ENCODE peak calls at places on chromosomes 11 and 22, in nine cellular contexts. B, G, Y, A, U, M, J, X and S are unnamed samples.

GRCh38 chr11:44939673-44940072 is 11.0 kb downstream of the TP53I11 start:
- DNase-seq in J (no peak), B (no peak), G (peak; percentile 38), A (no peak), M (no peak), U (no peak), X (no peak), Y (peak; percentile 51), S (no peak)

GRCh38 chr11:72652871-72653615 is 21.2 kb downstream of the PDE2A start:
- DNase-seq in X (no peak), G (no peak), A (no peak), J (no peak), U (no peak), Y (no peak), M (no peak), B (no peak), S (no peak)

GRCh38 chr11:76659672-76660532 is 10.6 kb downstream of the LRRC32 start:
- DNase-seq in M (no peak), J (no peak), B (no peak), A (no peak), G (no peak), Y (no peak), X (no peak), U (no peak), S (no peak)

GRCh38 chr11:69899957-69900821 is 81.0 kb upstream of the FGF3 start:
- DNase-seq in B (no peak), G (no peak), Y (no peak), J (no peak), U (peak; percentile 67), M (no peak), A (no peak), X (no peak), S (no peak)

GRCh38 chr11:1497600-1497999 is 11.0 kb upstream of the MOB2 start:
- DNase-seq in J (no peak), X (no peak), M (no peak), A (no peak), U (peak; percentile 22), Y (no peak), B (no peak), G (no peak), S (no peak)

GRCh38 chr11:23988381-23989006 is 508.4 kb upstream of the LUZP2 start:
- DNase-seq in B (peak; percentile 68), G (no peak), J (no peak), Y (peak; percentile 17), U (no peak), X (no peak), M (peak; percentile 66), A (no peak), S (peak; percentile 27)

GRCh38 chr22:22103078-22103593 is 120.5 kb upstream of the TOP3B start:
- DNase-seq in G (peak; percentile 51), B (no peak), Y (peak; percentile 26), J (no peak), A (no peak), M (no peak), X (peak; percentile 11), U (no peak), S (no peak)

GRCh38 chr11:27571151-27571840 is 64.7 kb upstream of the LIN7C start:
- DNase-seq in U (no peak), B (peak; percentile 79), J (no peak), Y (peak; percentile 26), A (no peak), X (no peak), M (peak; percentile 75), G (no peak), S (peak; percentile 39)

GRCh38 chr22:37321288-37321687 is 39.0 kb downstream of the CYTH4 start:
- DNase-seq in J (no peak), A (peak; percentile 72), B (peak; percentile 41), Y (peak; percentile 22), X (no peak), U (no peak), G (no peak), M (no peak), S (peak; percentile 56)

GRCh38 chr11:43738600-43739409 is 58.3 kb downstream of the HSD17B12 start:
- DNase-seq in Y (peak; percentile 84), J (no peak), X (no peak), B (peak; percentile 94), M (peak; percentile 65), A (peak; percentile 70), U (no peak), G (peak; percentile 36), S (peak; percentile 76)

GRCh38 chr11:45354976-45355705 is 69.0 kb upstream of the SYT13 start:
- DNase-seq in U (peak; percentile 90), X (peak; percentile 48), Y (peak; percentile 39), B (peak; percentile 72), G (peak; percentile 85), A (peak; percentile 10), M (no peak), J (no peak), S (peak; percentile 75)

GRCh38 chr11:29527391-29527936 is 489.4 kb downstream of the KCNA4 start:
- DNase-seq in U (no peak), J (peak; percentile 99), Y (peak; percentile 69), B (peak; percentile 36), G (peak; percentile 9), X (peak; percentile 4), M (peak; percentile 4), A (peak; percentile 97), S (peak; percentile 14)

GRCh38 chr11:128476031-128476430 is 111.3 kb downstream of the ETS1 start:
- DNase-seq in J (no peak), A (no peak), B (no peak), M (no peak), X (no peak), U (no peak), G (no peak), Y (no peak), S (no peak)

GRCh38 chr11:128476729-128477128 is 110.6 kb downstream of the ETS1 start:
- DNase-seq in A (no peak), B (no peak), J (no peak), M (no peak), G (no peak), U (no peak), Y (no peak), X (no peak), S (no peak)

GRCh38 chr11:128477811-128478210 is 109.5 kb downstream of the ETS1 start:
- DNase-seq in J (no peak), U (no peak), G (no peak), A (no peak), B (no peak), X (no peak), M (no peak), Y (no peak), S (no peak)

GRCh38 chr11:128480066-128480465 is 107.3 kb downstream of the ETS1 start:
- DNase-seq in A (no peak), Y (no peak), U (peak; percentile 66), G (no peak), J (no peak), B (no peak), X (no peak), M (no peak), S (no peak)

GRCh38 chr11:128478305-128478704 is 109.1 kb downstream of the ETS1 start:
- DNase-seq in Y (no peak), X (no peak), B (no peak), M (no peak), U (no peak), A (no peak), J (no peak), G (no peak), S (no peak)
- H3K4me3 ChIP-seq in Y (no peak overlapping the region), X (no peak overlapping the region), B (no peak overlapping the region), M (no peak overlapping the region), U (no peak overlapping the region), A (no peak overlapping the region), J (no peak overlapping the region), G (no peak overlapping the region), S (no peak overlapping the region)

GRCh38 chr11:15551897-15552851 is 437.5 kb downstream of the INSC start:
- DNase-seq in M (no peak), Y (no peak), U (no peak), A (no peak), B (no peak), X (no peak), G (no peak), J (no peak), S (no peak)
- H3K4me3 ChIP-seq in M (no peak overlapping the region), Y (no peak overlapping the region), U (no peak overlapping the region), A (no peak overlapping the region), B (no peak overlapping the region), X (no peak overlapping the region), G (no peak overlapping the region), J (no peak overlapping the region), S (no peak overlapping the region)

GRCh38 chr11:128687321-128687720 is 6.6 kb upstream of the FLI1 start:
- DNase-seq in A (peak; percentile 48), Y (peak; percentile 59), M (no peak), U (peak; percentile 78), B (no peak), G (no peak), J (no peak), X (no peak), S (peak; percentile 28)
- H3K4me3 ChIP-seq in A (peak overlapping the region; percentile 41), Y (peak overlapping the region; percentile 64), M (peak overlapping the region; percentile 53), U (peak overlapping the region; percentile 37), B (peak overlapping the region; percentile 70), G (no peak overlapping the region), J (no peak overlapping the region), X (no peak overlapping the region), S (peak overlapping the region; percentile 49)

DNA sequence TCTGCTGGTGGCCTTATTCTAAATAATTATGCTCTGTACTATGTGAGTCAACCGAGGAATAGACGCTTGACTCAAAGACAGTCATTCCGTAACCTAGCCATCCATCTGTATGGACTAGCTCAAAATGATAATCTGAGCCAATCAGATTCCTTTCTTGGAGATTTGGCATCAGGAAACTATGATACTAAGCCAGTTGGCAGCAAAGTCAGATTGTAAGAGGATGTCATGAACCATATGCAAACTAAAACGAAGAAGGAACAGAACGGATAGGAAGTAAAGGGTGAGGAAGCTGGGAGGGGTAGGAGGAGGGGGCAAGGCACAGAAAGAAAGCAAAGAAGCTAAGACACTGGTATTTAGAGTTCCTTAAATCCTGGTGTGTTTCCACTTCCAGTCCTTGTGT is 10.7 kb upstream of the SESN3 start:
- DNase-seq in B (no peak), X (no peak), G (no peak), A (no peak), J (no peak), Y (peak; percentile 56), U (no peak), M (no peak), S (no peak)
- H3K4me3 ChIP-seq in B (peak overlapping the region; percentile 63), X (no peak overlapping the region), G (no peak overlapping the region), A (no peak overlapping the region), J (peak overlapping the region; percentile 25), Y (peak overlapping the region; percentile 4), U (no peak overlapping the region), M (no peak overlapping the region), S (no peak overlapping the region)